ENCODE peak calls at places on chromosome 19, in eight cellular contexts. E is T-helper 2 cell; M is suprapubic skin; S is heart left ventricle; N is HTR-8/SVneo; K is stimulated activated CD4-positive, alpha-beta T cell treated with anti-CD3 and anti-CD28 coated beads, Interleukin-15, amount 100 ng/mL, for 1 hour; P is iPS-NIHi11; Y is putamen. R is an unnamed sample.

GRCh38 chr19:43957891-43958290 is 6.9 kb downstream of the ZNF221 start:
- DNase-seq in E (no peak), M (no peak), S (no peak), N (no peak), K (no peak), P (no peak), Y (no peak), R (no peak)

GRCh38 chr19:47405854-47406417 is 13.4 kb downstream of the MEIS3 start:
- DNase-seq in E (no peak), M (no peak), S (no peak), N (no peak), K (no peak), P (no peak), Y (no peak), R (no peak)

GRCh38 chr19:43639507-43640423 is at the start of gene CADM4:
- DNase-seq in E (peak), M (no peak), S (no peak), N (peak), K (peak), P (peak), Y (no peak), R (no peak)

GRCh38 chr19:43439183-43440063 is 24.7 kb downstream of the TEX101 start:
- DNase-seq in E (peak), M (no peak), S (no peak), N (peak), K (peak), P (no peak), Y (no peak), R (no peak)

GRCh38 chr19:10344780-10345179 is 5.4 kb upstream of the ICAM3 start:
- DNase-seq in E (no peak), M (no peak), S (no peak), N (no peak), K (no peak), P (no peak), Y (no peak), R (no peak)

GRCh38 chr19:13053761-13054604 is 48.7 kb downstream of the LYL1 start:
- DNase-seq in E (no peak), M (peak), S (peak), N (peak), K (no peak), P (no peak), Y (no peak), R (peak)

GRCh38 chr19:4067396-4068057 is 828 bp upstream of the ZBTB7A start:
- DNase-seq in E (no peak), M (no peak), S (peak), N (no peak), K (no peak), P (peak), Y (no peak), R (peak)

GRCh38 chr19:55386515-55386947 is 799 bp downstream of the RPL28 start:
- DNase-seq in E (peak), M (no peak), S (no peak), N (no peak), K (no peak), P (no peak), Y (no peak), R (peak)

GRCh38 chr19:38304866-38305429 is 897 bp downstream of the C19orf33 start:
- DNase-seq in E (no peak), M (no peak), S (peak), N (no peak), K (no peak), P (peak), Y (no peak), R (peak)